ENCODE peak calls at places on chromosomes 16 and 17, in five cellular contexts. H, V, N, S and Z are unnamed samples.

GRCh38 chr17:66925811-66926500 is 38.6 kb upstream of the CACNG4 start:
- DNase-seq in H (no peak), S (no peak), V (no peak), N (no peak), Z (no peak)

GRCh38 chr16:57265850-57266530 is 18.5 kb downstream of the PLLP start:
- DNase-seq in S (peak; percentile 58), H (no peak), V (no peak), N (no peak), Z (no peak)

GRCh38 chr16:74279805-74280204 is 16.8 kb upstream of the PSMD7 start:
- DNase-seq in V (no peak), S (no peak), N (no peak), H (no peak), Z (no peak)

GRCh38 chr17:45136846-45137560 is 1.5 kb downstream of the ACBD4 start:
- DNase-seq in H (no peak), V (no peak), S (no peak), N (no peak), Z (no peak)

GRCh38 chr16:15811778-15812750 is 44.8 kb downstream of the MYH11 start:
- DNase-seq in N (peak; percentile 84), S (peak; percentile 86), V (no peak), H (no peak), Z (no peak)

GRCh38 chr16:11587643-11588247 is 1.0 kb upstream of the LITAF start:
- DNase-seq in H (no peak), S (no peak), N (no peak), V (no peak), Z (no peak)

GRCh38 chr16:52050418-52050817 is 496.5 kb downstream of the TOX3 start:
- DNase-seq in V (peak; percentile 59), H (no peak), N (peak; percentile 2), S (peak; percentile 85), Z (no peak)

GRCh38 chr17:57834146-57834741 is 15.6 kb downstream of the MRPS23 start:
- DNase-seq in N (no peak), S (peak; percentile 79), V (no peak), H (peak; percentile 83), Z (no peak)

GRCh38 chr17:54754560-54754959 is 146.1 kb upstream of the TOM1L1 start:
- DNase-seq in H (peak; percentile 80), N (no peak), V (no peak), S (no peak), Z (peak; percentile 4)

GRCh38 chr17:77499699-77500435 is 359.1 kb downstream of the SEC14L1 start:
- DNase-seq in H (no peak), N (no peak), S (no peak), V (no peak), Z (no peak)

GRCh38 chr17:4968166-4968915 is 724 bp upstream of the SPAG7 start:
- DNase-seq in N (no peak), S (no peak), V (no peak), H (peak; percentile 91), Z (no peak)

GRCh38 chr16:25135239-25135878 is 23.8 kb downstream of the LCMT1 start:
- DNase-seq in S (peak; percentile 48), H (no peak), V (no peak), N (peak; percentile 52), Z (no peak)

GRCh38 chr17:82399601-82400101 is 18.5 kb upstream of the HEXD start:
- DNase-seq in H (no peak), S (no peak), N (no peak), V (no peak), Z (no peak)

GRCh38 chr17:4854181-4854681 is 21.1 kb downstream of the MINK1 start:
- DNase-seq in H (no peak), N (no peak), V (no peak), S (peak; percentile 98), Z (no peak)

GRCh38 chr16:85252461-85252860 is 140.2 kb upstream of the CIBAR2 start:
- DNase-seq in H (no peak), N (no peak), S (no peak), V (no peak), Z (no peak)

GRCh38 chr16:85924675-85925074 is 25.7 kb downstream of the IRF8 start:
- DNase-seq in N (peak; percentile 16), V (no peak), S (peak; percentile 70), H (no peak), Z (no peak)

GRCh38 chr16:2152695-2153506 is 2.7 kb upstream of the TRAF7 start:
- DNase-seq in N (no peak), V (peak; percentile 19), H (no peak), S (peak; percentile 47), Z (no peak)

GRCh38 chr16:89281189-89281577 is 63.7 kb downstream of the ZNF778 start:
- DNase-seq in N (no peak), S (no peak), V (no peak), H (no peak), Z (no peak)

GRCh38 chr16:87698676-87699179 is 67.1 kb downstream of the KLHDC4 start:
- DNase-seq in S (no peak), V (no peak), N (no peak), H (no peak), Z (no peak)

GRCh38 chr17:58756246-58757161 is 850 bp downstream of the PPM1E start:
- DNase-seq in N (no peak), H (peak; percentile 48), V (peak; percentile 12), S (no peak), Z (no peak)

GRCh38 chr17:30586818-30587595 is 109.8 kb downstream of the GOSR1 start:
- DNase-seq in S (peak; percentile 71), N (peak; percentile 24), V (no peak), H (no peak), Z (no peak)

GRCh38 chr17:42683407-42684031 is 1.2 kb downstream of the CNTNAP1 start:
- DNase-seq in H (peak; percentile 71), S (no peak), N (no peak), V (no peak), Z (no peak)
- H3K9ac ChIP-seq in H (no peak overlapping the region), S (no peak overlapping the region), N (peak overlapping the region; percentile 58), V (no peak overlapping the region), Z (no peak overlapping the region)

GRCh38 chr17:8162232-8162996 is at the start of gene VAMP2:
- DNase-seq in H (peak; percentile 79), S (peak; percentile 66), V (peak; percentile 69), N (peak; percentile 65), Z (peak; percentile 79)

GRCh38 chr17:8163978-8164814 is 1.4 kb upstream of the VAMP2 start:
- DNase-seq in S (no peak), V (no peak), H (peak; percentile 72), N (peak; percentile 59), Z (peak; percentile 82)

GRCh38 chr17:8161289-8162231 is 1.2 kb downstream of the VAMP2 start:
- DNase-seq in V (no peak), N (no peak), S (no peak), H (peak; percentile 35), Z (no peak)

GRCh38 chr17:8164815-8165131 is 2.0 kb upstream of the VAMP2 start:
- DNase-seq in S (no peak), H (no peak), V (no peak), N (no peak), Z (peak; percentile 30)

DNA sequence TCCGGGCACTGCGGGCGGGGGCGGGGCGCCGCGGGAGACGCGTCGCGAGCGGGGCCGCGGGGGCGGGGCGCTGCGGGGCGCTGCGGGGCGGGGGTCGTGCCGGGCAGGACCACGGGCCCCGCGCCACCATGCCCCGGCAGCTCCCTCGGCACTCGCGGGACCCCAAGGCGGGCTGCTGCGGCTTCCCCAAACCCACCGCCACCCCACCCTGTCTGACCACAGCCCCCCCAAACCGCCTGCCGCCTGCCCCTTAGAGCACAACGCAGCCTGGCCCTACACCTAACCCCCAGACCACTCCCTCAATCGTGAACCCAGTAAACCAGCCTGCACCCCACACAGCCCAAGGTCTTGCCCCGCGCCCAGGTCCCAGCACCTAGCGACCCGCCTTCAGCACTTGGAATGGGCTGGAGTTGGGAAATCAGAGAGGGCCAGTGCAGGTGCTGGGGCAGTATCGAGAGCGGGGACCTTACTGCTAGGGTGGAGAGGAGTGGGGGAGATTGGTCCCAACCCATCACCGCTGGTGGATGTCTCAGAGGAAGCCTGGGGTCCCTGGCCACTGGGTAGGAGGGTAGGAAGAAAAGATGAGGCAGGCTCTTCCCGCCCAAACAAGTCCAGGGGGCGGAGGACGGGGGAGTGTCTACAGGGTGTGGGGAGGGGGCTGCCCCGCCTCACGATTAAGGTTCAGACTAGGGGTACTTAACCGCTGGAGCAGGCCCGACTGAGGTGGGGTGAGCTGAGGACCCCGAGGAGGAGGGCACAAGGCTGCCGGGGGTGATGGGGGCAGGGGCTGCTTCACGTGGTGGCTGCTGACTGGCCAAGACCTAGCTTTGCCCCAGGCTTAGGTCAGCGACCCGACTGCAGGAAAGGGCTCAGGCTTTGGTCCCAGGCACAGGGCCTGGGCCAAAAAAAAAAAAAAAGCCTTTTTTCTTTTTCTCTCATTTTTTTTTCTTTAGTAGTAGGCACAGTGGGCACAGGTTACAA is 539 bp upstream of the VAMP2 start:
- DNase-seq in N (no peak), V (no peak), S (no peak), H (peak; percentile 95), Z (peak; percentile 57)
- H3K4me2 ChIP-seq in N (peak overlapping the region; percentile 88), V (peak overlapping the region; percentile 100), S (peak overlapping the region; percentile 96), H (peak overlapping the region; percentile 51), Z (peak overlapping the region; percentile 97)

GRCh38 chr17:74215332-74215727 is 2.0 kb downstream of the TTYH2 start:
- DNase-seq in N (no peak), S (no peak), V (no peak), H (no peak), Z (no peak)

GRCh38 chr17:74214642-74215331 is 1.4 kb downstream of the TTYH2 start:
- DNase-seq in H (no peak), N (no peak), V (no peak), S (no peak), Z (no peak)

GRCh38 chr17:74212262-74212912 is 984 bp upstream of the TTYH2 start:
- DNase-seq in H (peak; percentile 75), V (no peak), S (no peak), N (peak; percentile 26), Z (no peak)

GRCh38 chr17:74212913-74213791 is at the start of gene TTYH2:
- DNase-seq in N (peak; percentile 88), S (peak; percentile 73), H (peak; percentile 94), V (peak; percentile 87), Z (peak; percentile 88)

DNA sequence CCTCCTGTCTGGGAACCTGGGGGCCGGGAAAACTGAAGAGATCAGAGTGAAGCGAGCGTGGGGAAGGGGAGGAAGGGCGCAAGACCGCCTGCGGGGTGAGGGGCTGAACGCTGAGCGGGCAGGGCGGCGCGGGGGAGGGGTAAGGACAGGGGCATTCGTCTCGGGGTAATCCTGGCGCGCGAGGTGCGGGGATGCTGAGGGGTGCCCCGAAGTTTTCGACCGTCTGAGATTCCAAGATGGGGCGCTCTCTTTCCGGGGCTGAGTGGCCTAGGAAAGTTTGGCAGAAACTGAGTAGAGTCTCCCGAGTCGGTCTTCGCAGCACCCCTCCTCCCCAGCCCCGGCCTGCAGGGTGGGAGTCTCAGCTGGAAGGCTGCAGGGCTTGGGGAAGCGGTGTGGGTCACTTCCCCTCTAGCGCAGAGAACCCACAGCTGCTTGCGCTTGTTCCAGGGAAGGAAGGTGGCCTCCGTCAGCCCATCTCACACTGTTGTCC is 571 bp downstream of the TTYH2 start:
- DNase-seq in S (no peak), V (no peak), H (no peak), N (no peak), Z (no peak)
- H3K27ac ChIP-seq in S (no peak overlapping the region), V (no peak overlapping the region), H (no peak overlapping the region), N (no peak overlapping the region), Z (peak overlapping the region; percentile 9)

DNA sequence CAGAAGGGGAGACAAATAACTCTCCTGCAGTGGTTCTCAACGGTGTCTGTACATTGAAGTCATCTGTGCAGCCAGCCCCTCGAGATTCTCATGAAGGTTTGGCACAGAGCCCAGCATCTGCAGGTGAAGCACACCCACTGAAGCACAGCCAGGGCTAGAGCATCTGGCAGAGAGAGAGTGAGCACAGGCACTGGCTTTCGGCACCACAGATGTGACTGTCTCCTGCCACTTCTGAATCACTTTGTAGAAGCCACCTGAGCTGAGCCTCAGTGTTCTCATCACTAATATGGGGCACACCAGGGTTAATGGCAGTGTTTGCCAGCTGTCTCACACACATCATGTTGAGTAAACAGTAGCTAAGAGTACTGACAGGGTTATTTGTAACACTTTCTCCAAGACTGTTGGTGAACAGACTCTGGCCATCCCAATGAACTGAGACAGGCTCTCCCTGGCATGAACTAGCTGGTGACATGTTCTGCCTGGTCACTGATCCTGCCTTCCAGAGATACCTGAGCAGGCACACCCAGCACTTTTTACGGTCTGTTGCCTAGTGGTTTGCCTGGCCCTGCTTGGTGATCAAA is 10.9 kb downstream of the HSPB9 start:
- DNase-seq in N (no peak), V (peak; percentile 85), H (no peak), S (peak; percentile 19), Z (peak; percentile 68)
- H3K9ac ChIP-seq in N (no peak overlapping the region), V (no peak overlapping the region), H (no peak overlapping the region), S (no peak overlapping the region), Z (no peak overlapping the region)